ENCODE peak calls at places on chromosomes 1 and 21, in four cellular contexts. One of them, this sample, is unnamed.

GRCh38 chr1:234396871-234397270 is 23.6 kb downstream of the COA6 start:
- DNase-seq in fibroblast of pulmonary artery: no peak
- DNase-seq in cardiac fibroblast: no peak
- DNase-seq in OCI-LY7: no peak
- DNase-seq in this sample: no peak

GRCh38 chr1:57544345-57544744 is 120.5 kb upstream of the DAB1 start:
- DNase-seq in fibroblast of pulmonary artery: no peak
- DNase-seq in cardiac fibroblast: no peak
- DNase-seq in OCI-LY7: no peak
- DNase-seq in this sample: no peak

GRCh38 chr1:158087320-158087927 is 93.3 kb upstream of the CD1D start:
- DNase-seq in fibroblast of pulmonary artery: peak; percentile 85
- DNase-seq in cardiac fibroblast: peak; percentile 80
- DNase-seq in OCI-LY7: peak; percentile 69
- DNase-seq in this sample: peak; percentile 52

GRCh38 chr1:247829651-247830050 is 5.7 kb upstream of the OR14A16 start:
- DNase-seq in fibroblast of pulmonary artery: no peak
- DNase-seq in cardiac fibroblast: no peak
- DNase-seq in OCI-LY7: no peak
- DNase-seq in this sample: peak; percentile 2

GRCh38 chr1:152111515-152111968 is 3.7 kb downstream of the TCHH start:
- DNase-seq in fibroblast of pulmonary artery: peak; percentile 38
- DNase-seq in cardiac fibroblast: peak; percentile 38
- DNase-seq in OCI-LY7: no peak
- DNase-seq in this sample: no peak

GRCh38 chr1:179310721-179311120 is 17.1 kb downstream of the SOAT1 start:
- DNase-seq in fibroblast of pulmonary artery: peak; percentile 57
- DNase-seq in cardiac fibroblast: peak; percentile 61
- DNase-seq in OCI-LY7: no peak
- DNase-seq in this sample: peak; percentile 28

GRCh38 chr1:50735443-50735842 is 224.6 kb downstream of the FAF1 start:
- DNase-seq in fibroblast of pulmonary artery: peak; percentile 56
- DNase-seq in cardiac fibroblast: peak; percentile 58
- DNase-seq in OCI-LY7: peak; percentile 33
- DNase-seq in this sample: peak; percentile 9

GRCh38 chr1:94143173-94143808 is 22.3 kb upstream of the ABCA4 start:
- DNase-seq in fibroblast of pulmonary artery: peak; percentile 35
- DNase-seq in cardiac fibroblast: no peak
- DNase-seq in OCI-LY7: no peak
- DNase-seq in this sample: peak; percentile 8

GRCh38 chr1:153526132-153526543 is 9.7 kb downstream of the S100A6 start:
- DNase-seq in fibroblast of pulmonary artery: no peak
- DNase-seq in cardiac fibroblast: no peak
- DNase-seq in OCI-LY7: no peak
- DNase-seq in this sample: no peak

GRCh38 chr1:16727190-16728111 is 12.9 kb upstream of the RNU1-4 start:
- DNase-seq in fibroblast of pulmonary artery: peak; percentile 13
- DNase-seq in cardiac fibroblast: peak; percentile 19
- DNase-seq in OCI-LY7: peak; percentile 53
- DNase-seq in this sample: no peak

GRCh38 chr1:70358921-70359564 is 4.5 kb upstream of the ANKRD13C start:
- DNase-seq in fibroblast of pulmonary artery: no peak
- DNase-seq in cardiac fibroblast: no peak
- DNase-seq in OCI-LY7: no peak
- DNase-seq in this sample: peak; percentile 75

GRCh38 chr1:64223329-64224151 is 20.1 kb downstream of the UBE2U start:
- DNase-seq in fibroblast of pulmonary artery: peak; percentile 75
- DNase-seq in cardiac fibroblast: peak; percentile 70
- DNase-seq in OCI-LY7: no peak
- DNase-seq in this sample: peak; percentile 65

GRCh38 chr1:27940297-27940696 is 5.5 kb downstream of the SMPDL3B start:
- DNase-seq in fibroblast of pulmonary artery: no peak
- DNase-seq in cardiac fibroblast: peak; percentile 14
- DNase-seq in OCI-LY7: peak; percentile 78
- DNase-seq in this sample: no peak

GRCh38 chr1:224427346-224427745 is 7.3 kb downstream of the WDR26 start:
- DNase-seq in fibroblast of pulmonary artery: peak; percentile 72
- DNase-seq in cardiac fibroblast: peak; percentile 61
- DNase-seq in OCI-LY7: no peak
- DNase-seq in this sample: peak; percentile 39

GRCh38 chr1:76313304-76313703 is 238.8 kb downstream of the ST6GALNAC3 start:
- DNase-seq in fibroblast of pulmonary artery: no peak
- DNase-seq in cardiac fibroblast: no peak
- DNase-seq in OCI-LY7: no peak
- DNase-seq in this sample: no peak

GRCh38 chr1:175508320-175509110 is 234.9 kb downstream of the TNR start:
- DNase-seq in fibroblast of pulmonary artery: no peak
- DNase-seq in cardiac fibroblast: peak; percentile 31
- DNase-seq in OCI-LY7: no peak
- DNase-seq in this sample: no peak

GRCh38 chr21:46145840-46146691 is 9.3 kb downstream of the FTCD start:
- DNase-seq in fibroblast of pulmonary artery: no peak
- DNase-seq in cardiac fibroblast: no peak
- DNase-seq in OCI-LY7: no peak
- DNase-seq in this sample: no peak

GRCh38 chr1:53946252-53947171 is at the start of gene LRRC42:
- DNase-seq in fibroblast of pulmonary artery: no peak
- DNase-seq in cardiac fibroblast: no peak
- DNase-seq in OCI-LY7: peak; percentile 88
- DNase-seq in this sample: no peak

GRCh38 chr1:151546006-151546925 is 6.2 kb downstream of the TUFT1 start:
- DNase-seq in fibroblast of pulmonary artery: no peak
- DNase-seq in cardiac fibroblast: no peak
- DNase-seq in OCI-LY7: no peak
- DNase-seq in this sample: no peak

GRCh38 chr1:241605146-241605805 is 34.9 kb downstream of the CHML start:
- DNase-seq in fibroblast of pulmonary artery: peak; percentile 33
- DNase-seq in cardiac fibroblast: no peak
- DNase-seq in OCI-LY7: peak; percentile 29
- DNase-seq in this sample: no peak

GRCh38 chr1:214552174-214552608 is 789 bp upstream of the PTPN14 start:
- DNase-seq in fibroblast of pulmonary artery: peak; percentile 74
- DNase-seq in cardiac fibroblast: peak; percentile 88
- DNase-seq in OCI-LY7: no peak
- DNase-seq in this sample: no peak

GRCh38 chr1:160308451-160309182 is 23.7 kb upstream of the PEX19 start:
- DNase-seq in fibroblast of pulmonary artery: peak; percentile 18
- DNase-seq in cardiac fibroblast: no peak
- DNase-seq in OCI-LY7: no peak
- DNase-seq in this sample: no peak

GRCh38 chr1:4961935-4962645 is 307.7 kb downstream of the AJAP1 start:
- DNase-seq in fibroblast of pulmonary artery: no peak
- DNase-seq in cardiac fibroblast: no peak
- DNase-seq in OCI-LY7: no peak
- DNase-seq in this sample: no peak

GRCh38 chr1:155529929-155530328 is 32.7 kb downstream of the ASH1L start:
- DNase-seq in fibroblast of pulmonary artery: no peak
- DNase-seq in cardiac fibroblast: no peak
- DNase-seq in OCI-LY7: peak; percentile 73
- DNase-seq in this sample: no peak

GRCh38 chr21:28867401-28867800 is 125.3 kb downstream of the LTN1 start:
- DNase-seq in fibroblast of pulmonary artery: peak; percentile 14
- DNase-seq in cardiac fibroblast: peak; percentile 12
- DNase-seq in OCI-LY7: no peak
- DNase-seq in this sample: no peak

GRCh38 chr1:58584082-58584895 is 7.2 kb upstream of the TACSTD2 start:
- DNase-seq in fibroblast of pulmonary artery: peak; percentile 97
- DNase-seq in cardiac fibroblast: peak; percentile 95
- DNase-seq in OCI-LY7: no peak
- DNase-seq in this sample: peak; percentile 94

GRCh38 chr1:208475951-208476824 is 232.0 kb upstream of the PLXNA2 start:
- DNase-seq in fibroblast of pulmonary artery: no peak
- DNase-seq in cardiac fibroblast: peak; percentile 7
- DNase-seq in OCI-LY7: no peak
- DNase-seq in this sample: peak; percentile 12

GRCh38 chr1:51316113-51316763 is 14.1 kb downstream of the TTC39A start:
- DNase-seq in fibroblast of pulmonary artery: no peak
- DNase-seq in cardiac fibroblast: no peak
- DNase-seq in OCI-LY7: no peak
- DNase-seq in this sample: no peak

GRCh38 chr1:220734571-220735326 is 13.4 kb upstream of the MTARC2 start:
- DNase-seq in fibroblast of pulmonary artery: peak; percentile 77
- DNase-seq in cardiac fibroblast: peak; percentile 74
- DNase-seq in OCI-LY7: no peak
- DNase-seq in this sample: peak; percentile 54

GRCh38 chr1:205375816-205376545 is 19.3 kb upstream of the KLHDC8A start:
- DNase-seq in fibroblast of pulmonary artery: peak; percentile 58
- DNase-seq in cardiac fibroblast: peak; percentile 60
- DNase-seq in OCI-LY7: no peak
- DNase-seq in this sample: no peak

GRCh38 chr1:226871636-226872327 is 1.4 kb downstream of the PSEN2 start:
- DNase-seq in fibroblast of pulmonary artery: no peak
- DNase-seq in cardiac fibroblast: no peak
- DNase-seq in OCI-LY7: no peak
- DNase-seq in this sample: no peak

GRCh38 chr21:33394260-33394659 is 9.0 kb upstream of the IFNGR2 start:
- DNase-seq in fibroblast of pulmonary artery: no peak
- DNase-seq in cardiac fibroblast: no peak
- DNase-seq in OCI-LY7: peak; percentile 52
- DNase-seq in this sample: no peak

GRCh38 chr1:234755449-234755863 is 145.5 kb upstream of the IRF2BP2 start:
- DNase-seq in fibroblast of pulmonary artery: peak; percentile 93
- DNase-seq in cardiac fibroblast: peak; percentile 93
- DNase-seq in OCI-LY7: no peak
- DNase-seq in this sample: no peak

GRCh38 chr21:35111531-35111930 is 62.4 kb upstream of the RUNX1 start:
- DNase-seq in fibroblast of pulmonary artery: no peak
- DNase-seq in cardiac fibroblast: no peak
- DNase-seq in OCI-LY7: no peak
- DNase-seq in this sample: no peak

GRCh38 chr1:243748706-243749283 is 101.2 kb downstream of the AKT3 start:
- DNase-seq in fibroblast of pulmonary artery: peak; percentile 92
- DNase-seq in cardiac fibroblast: peak; percentile 90
- DNase-seq in OCI-LY7: peak; percentile 68
- DNase-seq in this sample: peak; percentile 78

GRCh38 chr1:165763442-165763841 is 5.2 kb downstream of the TMCO1 start:
- DNase-seq in fibroblast of pulmonary artery: no peak
- DNase-seq in cardiac fibroblast: no peak
- DNase-seq in OCI-LY7: no peak
- DNase-seq in this sample: no peak

GRCh38 chr1:56064705-56065104 is 514.7 kb downstream of the PLPP3 start:
- DNase-seq in fibroblast of pulmonary artery: peak; percentile 74
- DNase-seq in cardiac fibroblast: peak; percentile 58
- DNase-seq in OCI-LY7: no peak
- DNase-seq in this sample: no peak

GRCh38 chr21:24045775-24046215 is 1561.5 kb downstream of the MRPL39 start:
- DNase-seq in fibroblast of pulmonary artery: peak; percentile 99
- DNase-seq in cardiac fibroblast: peak; percentile 91
- DNase-seq in OCI-LY7: no peak
- DNase-seq in this sample: peak; percentile 98

GRCh38 chr1:171807547-171807946 is 26.1 kb downstream of the METTL13 start:
- DNase-seq in fibroblast of pulmonary artery: no peak
- DNase-seq in cardiac fibroblast: no peak
- DNase-seq in OCI-LY7: no peak
- DNase-seq in this sample: no peak

GRCh38 chr1:3533051-3534048 is 78.0 kb downstream of the MEGF6 start:
- DNase-seq in fibroblast of pulmonary artery: no peak
- DNase-seq in cardiac fibroblast: no peak
- DNase-seq in OCI-LY7: no peak
- DNase-seq in this sample: no peak
- TF ChIP-seq CTCF in fibroblast of pulmonary artery: no peak
- TF ChIP-seq CTCF in cardiac fibroblast: no peak
- TF ChIP-seq CTCF in OCI-LY7: no peak
- TF ChIP-seq CTCF in this sample: no peak

GRCh38 chr1:235902638-235903542 is 36.2 kb upstream of the LYST start:
- DNase-seq in fibroblast of pulmonary artery: peak; percentile 79
- DNase-seq in cardiac fibroblast: no peak
- DNase-seq in OCI-LY7: no peak
- DNase-seq in this sample: peak; percentile 68
- H3K4me3 ChIP-seq in fibroblast of pulmonary artery: no peak overlapping the region
- H3K4me3 ChIP-seq in cardiac fibroblast: no peak overlapping the region
- H3K4me3 ChIP-seq in OCI-LY7: no peak overlapping the region
- H3K4me3 ChIP-seq in this sample: no peak overlapping the region

GRCh38 chr1:6414443-6414844 is 5.3 kb downstream of the HES2 start:
- DNase-seq in fibroblast of pulmonary artery: peak; percentile 51
- DNase-seq in cardiac fibroblast: peak; percentile 46
- DNase-seq in OCI-LY7: peak; percentile 43
- DNase-seq in this sample: no peak
- TF ChIP-seq CTCF in fibroblast of pulmonary artery: peak; percentile 65
- TF ChIP-seq CTCF in cardiac fibroblast: peak; percentile 71
- TF ChIP-seq CTCF in OCI-LY7: peak; percentile 77
- TF ChIP-seq CTCF in this sample: peak; percentile 73

DNA sequence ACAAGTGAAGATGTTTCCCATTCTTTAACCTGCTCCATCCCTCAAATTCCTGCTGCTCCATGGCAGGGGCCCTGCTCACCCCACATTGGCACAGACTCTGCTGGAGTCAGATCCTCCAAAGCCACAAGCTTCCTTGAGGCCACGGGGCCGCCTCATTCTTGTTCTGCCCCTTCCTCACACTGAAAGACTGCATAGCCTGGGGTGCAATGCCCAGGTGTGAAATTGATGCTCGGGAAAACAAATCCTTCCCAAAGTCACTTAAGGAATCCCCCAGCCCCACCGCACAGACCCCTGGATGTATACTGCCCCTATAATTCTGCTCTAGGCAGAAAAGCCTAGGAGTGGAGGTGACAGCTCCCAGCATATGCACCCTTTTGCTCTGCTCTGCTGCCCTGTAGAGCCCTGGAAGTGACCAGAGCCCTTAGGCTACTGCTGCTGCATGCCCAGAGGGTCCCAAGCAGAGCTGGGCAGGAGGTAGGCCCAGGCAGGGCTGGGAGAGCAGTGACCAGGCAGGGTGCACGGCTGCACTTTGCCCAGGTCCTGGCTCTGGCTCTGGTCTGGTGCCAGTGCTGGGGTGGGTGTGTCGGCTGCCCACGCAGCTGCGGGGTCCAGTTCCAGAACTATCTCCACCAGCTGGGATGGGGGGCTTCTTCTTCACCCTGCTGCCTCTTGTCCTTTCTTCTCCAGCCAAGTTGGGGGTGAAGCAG is 1.6 kb downstream of the HES2 start:
- DNase-seq in fibroblast of pulmonary artery: no peak
- DNase-seq in cardiac fibroblast: no peak
- DNase-seq in OCI-LY7: no peak
- DNase-seq in this sample: no peak
- H3K4me3 ChIP-seq in fibroblast of pulmonary artery: no peak overlapping the region
- H3K4me3 ChIP-seq in cardiac fibroblast: no peak overlapping the region
- H3K4me3 ChIP-seq in OCI-LY7: no peak overlapping the region
- H3K4me3 ChIP-seq in this sample: no peak overlapping the region

DNA sequence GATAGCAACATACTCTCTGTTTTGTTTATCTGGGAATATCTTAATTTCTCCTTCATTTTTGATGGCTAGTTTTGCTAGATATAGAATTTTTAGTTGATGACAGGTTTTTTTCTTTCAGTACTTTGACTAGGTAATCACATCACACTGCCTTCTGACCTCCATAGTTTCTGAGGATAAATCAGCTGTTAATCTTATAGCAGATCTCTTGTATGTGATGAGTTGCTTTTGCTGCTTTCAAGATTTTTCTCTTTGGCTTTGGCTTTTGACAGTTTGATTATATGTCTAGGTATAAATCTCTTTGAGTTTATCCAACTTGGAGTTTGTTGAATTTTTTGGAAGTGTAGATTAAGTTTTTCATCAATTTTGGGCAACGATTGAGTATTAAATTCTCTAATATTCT is 142.6 kb downstream of the ZNF644 start:
- DNase-seq in fibroblast of pulmonary artery: peak; percentile 13
- DNase-seq in cardiac fibroblast: peak; percentile 4
- DNase-seq in OCI-LY7: peak; percentile 24
- DNase-seq in this sample: no peak
- TF ChIP-seq CTCF in fibroblast of pulmonary artery: no peak
- TF ChIP-seq CTCF in cardiac fibroblast: no peak
- TF ChIP-seq CTCF in OCI-LY7: no peak
- TF ChIP-seq CTCF in this sample: no peak

This sample was measured in astrocyte of the cerebellum.